ENCODE peak calls at places on chromosomes 1 and 21, in ten cellular contexts. B is fibroblast of pulmonary artery, Y is foreskin fibroblast, C is endodermal cell, I is Panc1, S is astrocyte of the spinal cord, P is fibroblast of the aortic adventitia, N is lung, T is type B pancreatic cell, X is HCT116. G is an unnamed sample.

GRCh38 chr21:39377444-39378050 is 28.7 kb upstream of the HMGN1 start:
- DNase-seq in B (peak), Y (no peak), C (peak), I (no peak), S (no peak), P (peak), N (no peak), T (no peak), X (no peak), G (no peak)

GRCh38 chr1:10379676-10380075 is 19.2 kb upstream of the PGD start:
- DNase-seq in B (no peak), Y (no peak), C (no peak), I (no peak), S (no peak), P (no peak), N (no peak), T (no peak), X (no peak), G (no peak)

GRCh38 chr1:207316622-207317510 is 4.6 kb upstream of the CD55 start:
- DNase-seq in B (peak), Y (peak), C (peak), I (no peak), S (no peak), P (peak), N (peak), T (no peak), X (peak), G (no peak)

GRCh38 chr1:166307261-166308188 is 140.7 kb upstream of the FAM78B start:
- DNase-seq in B (no peak), Y (no peak), C (no peak), I (no peak), S (no peak), P (no peak), N (no peak), T (no peak), X (no peak), G (no peak)

GRCh38 chr1:25433389-25434186 is 2.9 kb downstream of the MACO1 start:
- DNase-seq in B (no peak), Y (no peak), C (no peak), I (no peak), S (no peak), P (peak), N (no peak), T (no peak), X (no peak), G (no peak)

GRCh38 chr1:228359613-228360532 is 46.8 kb downstream of the TRIM11 start:
- DNase-seq in B (no peak), Y (no peak), C (no peak), I (no peak), S (no peak), P (no peak), N (no peak), T (no peak), X (no peak), G (no peak)

GRCh38 chr1:246513041-246513440 is 6.0 kb upstream of the SMYD3 start:
- DNase-seq in B (no peak), Y (no peak), C (peak), I (no peak), S (no peak), P (no peak), N (no peak), T (no peak), X (no peak), G (no peak)

GRCh38 chr21:30502041-30502440 is at the start of gene KRTAP19-5:
- DNase-seq in B (no peak), Y (no peak), C (no peak), I (no peak), S (no peak), P (no peak), N (no peak), T (no peak), X (no peak), G (no peak)

GRCh38 chr1:154403300-154403943 is 1.7 kb upstream of the IL6R start:
- DNase-seq in B (no peak), Y (no peak), C (no peak), I (no peak), S (no peak), P (no peak), N (no peak), T (no peak), X (no peak), G (no peak)

GRCh38 chr1:31934706-31935629 is 3.2 kb downstream of the PTP4A2 start:
- DNase-seq in B (peak), Y (peak), C (no peak), I (no peak), S (peak), P (peak), N (no peak), T (no peak), X (no peak), G (no peak)

GRCh38 chr1:78673120-78673519 is 23.5 kb downstream of the IFI44 start:
- DNase-seq in B (no peak), Y (no peak), C (peak), I (no peak), S (no peak), P (no peak), N (no peak), T (no peak), X (no peak), G (no peak)
- TF ChIP-seq CTCF in B (no peak), Y (no peak), C (peak), I (no peak), S (no peak), P (no peak), N (no peak), T (peak), X (no peak), G (no peak)

GRCh38 chr21:27476696-27477095 is 509.8 kb upstream of the ADAMTS5 start:
- DNase-seq in B (peak), Y (peak), C (no peak), I (no peak), S (peak), P (peak), N (no peak), T (no peak), X (no peak), G (no peak)
- TF ChIP-seq CTCF in B (peak), Y (peak), C (peak), I (no peak), S (peak), P (peak), N (no peak), T (peak), X (no peak), G (no peak)

DNA sequence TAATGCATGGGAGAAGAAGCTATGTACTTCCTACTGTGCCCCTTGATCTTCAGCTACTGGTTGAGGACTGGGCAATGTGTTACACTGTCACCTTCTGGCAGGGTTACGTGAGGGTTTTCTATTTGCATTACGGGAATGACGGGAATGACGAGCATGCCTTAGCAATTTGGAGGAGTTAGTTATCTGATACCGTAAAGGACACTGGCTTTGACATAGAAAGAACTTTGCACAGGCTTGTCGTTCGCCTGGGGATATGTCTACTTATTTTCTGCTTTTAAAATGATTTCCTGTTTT is 19.8 kb upstream of the ACBD6 start:
- DNase-seq in B (no peak), Y (no peak), C (peak), I (no peak), S (no peak), P (no peak), N (no peak), T (no peak), X (no peak), G (no peak)
- TF ChIP-seq CTCF in B (no peak), Y (no peak), C (no peak), I (no peak), S (no peak), P (no peak), N (no peak), T (no peak), X (no peak), G (no peak)

DNA sequence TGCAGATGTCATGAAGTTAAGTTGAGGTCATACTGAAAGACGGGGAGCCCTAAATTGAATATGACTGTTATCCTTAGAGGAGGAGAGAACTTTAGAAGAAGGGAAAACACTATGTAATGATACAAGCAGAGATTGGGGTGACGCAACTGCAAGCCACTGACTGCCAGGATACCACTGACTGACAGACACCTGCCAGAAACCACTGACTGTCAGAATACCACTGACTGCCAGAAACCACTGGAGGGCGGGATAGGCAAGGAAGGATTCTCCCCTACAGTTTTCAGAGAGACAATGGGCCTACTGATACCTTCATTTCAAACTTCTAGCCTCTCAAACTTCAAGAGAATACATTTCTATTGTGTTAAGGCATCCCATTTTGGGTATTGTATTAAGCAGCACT is 388.7 kb downstream of the USH2A start:
- DNase-seq in B (no peak), Y (no peak), C (peak), I (no peak), S (no peak), P (no peak), N (no peak), T (no peak), X (no peak), G (no peak)
- TF ChIP-seq CTCF in B (no peak), Y (no peak), C (peak), I (peak), S (no peak), P (no peak), N (no peak), T (peak), X (no peak), G (no peak)

GRCh38 chr1:241847796-241848668 is at the start of gene EXO1:
- DNase-seq in B (peak), Y (peak), C (peak), I (peak), S (peak), P (peak), N (peak), T (peak), X (peak), G (peak)
- TF ChIP-seq CTCF in B (peak), Y (peak), C (peak), I (peak), S (peak), P (peak), N (peak), T (peak), X (peak), G (no peak)

GRCh38 chr1:235328271-235329138 is at the start of gene GGPS1:
- DNase-seq in B (peak), Y (peak), C (peak), I (peak), S (peak), P (peak), N (peak), T (peak), X (peak), G (peak)
- TF ChIP-seq CTCF in B (no peak), Y (no peak), C (peak), I (no peak), S (peak), P (peak), N (no peak), T (peak), X (no peak), G (no peak)

GRCh38 chr1:204478921-204479320 is 15.7 kb downstream of the PIK3C2B start:
- DNase-seq in B (no peak), Y (no peak), C (no peak), I (no peak), S (no peak), P (no peak), N (no peak), T (no peak), X (no peak), G (no peak)

GRCh38 chr1:204478166-204478899 is 16.3 kb downstream of the PIK3C2B start:
- DNase-seq in B (no peak), Y (no peak), C (no peak), I (no peak), S (no peak), P (no peak), N (no peak), T (no peak), X (no peak), G (no peak)

GRCh38 chr1:204483791-204484190 is 10.8 kb downstream of the PIK3C2B start:
- DNase-seq in B (no peak), Y (no peak), C (no peak), I (no peak), S (no peak), P (no peak), N (no peak), T (no peak), X (no peak), G (no peak)

GRCh38 chr1:204479387-204480136 is 15.0 kb downstream of the PIK3C2B start:
- DNase-seq in B (no peak), Y (no peak), C (no peak), I (no peak), S (no peak), P (no peak), N (no peak), T (no peak), X (peak), G (no peak)

GRCh38 chr1:204480515-204480914 is 14.1 kb downstream of the PIK3C2B start:
- DNase-seq in B (no peak), Y (no peak), C (no peak), I (no peak), S (no peak), P (no peak), N (no peak), T (no peak), X (no peak), G (peak)
- TF ChIP-seq CTCF in B (no peak), Y (no peak), C (no peak), I (no peak), S (no peak), P (no peak), N (no peak), T (no peak), X (no peak), G (no peak)

GRCh38 chr1:93690921-93691789 is 9.5 kb upstream of the BCAR3 start:
- DNase-seq in B (no peak), Y (no peak), C (peak), I (no peak), S (no peak), P (no peak), N (no peak), T (no peak), X (no peak), G (no peak)
- TF ChIP-seq CTCF in B (no peak), Y (no peak), C (no peak), I (no peak), S (no peak), P (no peak), N (no peak), T (no peak), X (no peak), G (no peak)

G was measured in activated B cell treated with CpG ODN at 0.5 μM for 24 hours.